ENCODE peak calls at places on chromosomes 13 and 19, in eight cellular contexts. One of them, this sample, is unnamed.

GRCh38 chr13:27622102-27622820 is 569 bp downstream of the POLR1D start:
- DNase-seq in ascending aorta: no peak
- DNase-seq in neuronal stem cell: no peak
- DNase-seq in tibial nerve: peak
- DNase-seq in cardiac muscle cell: no peak
- DNase-seq in NCI-H2029: no peak
- DNase-seq in Caco-2: no peak
- DNase-seq in CD8-positive, alpha-beta T cell: no peak
- DNase-seq in this sample: no peak

GRCh38 chr19:42285546-42285945 is 16.4 kb upstream of the PRR19 start:
- DNase-seq in ascending aorta: no peak
- DNase-seq in neuronal stem cell: no peak
- DNase-seq in tibial nerve: no peak
- DNase-seq in cardiac muscle cell: no peak
- DNase-seq in NCI-H2029: no peak
- DNase-seq in Caco-2: peak
- DNase-seq in CD8-positive, alpha-beta T cell: no peak
- DNase-seq in this sample: no peak

GRCh38 chr19:55118401-55118991 is 1.1 kb upstream of the PPP1R12C start:
- DNase-seq in ascending aorta: no peak
- DNase-seq in neuronal stem cell: peak
- DNase-seq in tibial nerve: peak
- DNase-seq in cardiac muscle cell: peak
- DNase-seq in NCI-H2029: no peak
- DNase-seq in Caco-2: peak
- DNase-seq in CD8-positive, alpha-beta T cell: no peak
- DNase-seq in this sample: peak

GRCh38 chr13:28865312-28865711 is 45.2 kb downstream of the MTUS2 start:
- DNase-seq in ascending aorta: no peak
- DNase-seq in neuronal stem cell: no peak
- DNase-seq in tibial nerve: no peak
- DNase-seq in cardiac muscle cell: no peak
- DNase-seq in NCI-H2029: no peak
- DNase-seq in Caco-2: no peak
- DNase-seq in CD8-positive, alpha-beta T cell: no peak
- DNase-seq in this sample: no peak

GRCh38 chr13:66996503-66996902 is 233.6 kb downstream of the PCDH9 start:
- DNase-seq in ascending aorta: no peak
- DNase-seq in neuronal stem cell: no peak
- DNase-seq in tibial nerve: no peak
- DNase-seq in cardiac muscle cell: no peak
- DNase-seq in NCI-H2029: no peak
- DNase-seq in Caco-2: no peak
- DNase-seq in CD8-positive, alpha-beta T cell: no peak
- DNase-seq in this sample: no peak

GRCh38 chr13:29532821-29533220 is 62.7 kb downstream of the SLC7A1 start:
- DNase-seq in ascending aorta: no peak
- DNase-seq in neuronal stem cell: no peak
- DNase-seq in tibial nerve: no peak
- DNase-seq in cardiac muscle cell: no peak
- DNase-seq in NCI-H2029: no peak
- DNase-seq in Caco-2: no peak
- DNase-seq in CD8-positive, alpha-beta T cell: no peak
- DNase-seq in this sample: no peak

GRCh38 chr13:75832812-75833211 is 196.7 kb downstream of the LMO7 start:
- DNase-seq in ascending aorta: no peak
- DNase-seq in neuronal stem cell: no peak
- DNase-seq in tibial nerve: no peak
- DNase-seq in cardiac muscle cell: no peak
- DNase-seq in NCI-H2029: no peak
- DNase-seq in Caco-2: no peak
- DNase-seq in CD8-positive, alpha-beta T cell: no peak
- DNase-seq in this sample: no peak

GRCh38 chr19:8069116-8069973 is 16.8 kb downstream of the CCL25 start:
- DNase-seq in ascending aorta: no peak
- DNase-seq in neuronal stem cell: no peak
- DNase-seq in tibial nerve: no peak
- DNase-seq in cardiac muscle cell: no peak
- DNase-seq in NCI-H2029: peak
- DNase-seq in Caco-2: no peak
- DNase-seq in CD8-positive, alpha-beta T cell: no peak
- DNase-seq in this sample: no peak

GRCh38 chr13:35499131-35500051 is 22.9 kb upstream of the MAB21L1 start:
- DNase-seq in ascending aorta: no peak
- DNase-seq in neuronal stem cell: no peak
- DNase-seq in tibial nerve: no peak
- DNase-seq in cardiac muscle cell: no peak
- DNase-seq in NCI-H2029: peak
- DNase-seq in Caco-2: no peak
- DNase-seq in CD8-positive, alpha-beta T cell: no peak
- DNase-seq in this sample: peak

GRCh38 chr19:39919976-39920375 is 14.5 kb downstream of the FCGBP start:
- DNase-seq in ascending aorta: no peak
- DNase-seq in neuronal stem cell: no peak
- DNase-seq in tibial nerve: no peak
- DNase-seq in cardiac muscle cell: no peak
- DNase-seq in NCI-H2029: no peak
- DNase-seq in Caco-2: no peak
- DNase-seq in CD8-positive, alpha-beta T cell: no peak
- DNase-seq in this sample: no peak

GRCh38 chr13:51760592-51760991 is 43.4 kb downstream of the DHRS12 start:
- DNase-seq in ascending aorta: no peak
- DNase-seq in neuronal stem cell: no peak
- DNase-seq in tibial nerve: no peak
- DNase-seq in cardiac muscle cell: no peak
- DNase-seq in NCI-H2029: peak
- DNase-seq in Caco-2: no peak
- DNase-seq in CD8-positive, alpha-beta T cell: no peak
- DNase-seq in this sample: no peak

GRCh38 chr13:28494537-28494860 is 429 bp downstream of the FLT1 start:
- DNase-seq in ascending aorta: no peak
- DNase-seq in neuronal stem cell: peak
- DNase-seq in tibial nerve: no peak
- DNase-seq in cardiac muscle cell: no peak
- DNase-seq in NCI-H2029: no peak
- DNase-seq in Caco-2: no peak
- DNase-seq in CD8-positive, alpha-beta T cell: no peak
- DNase-seq in this sample: no peak

GRCh38 chr19:49861127-49861526 is 6.2 kb downstream of the PNKP start:
- DNase-seq in ascending aorta: no peak
- DNase-seq in neuronal stem cell: no peak
- DNase-seq in tibial nerve: peak
- DNase-seq in cardiac muscle cell: peak
- DNase-seq in NCI-H2029: no peak
- DNase-seq in Caco-2: no peak
- DNase-seq in CD8-positive, alpha-beta T cell: no peak
- DNase-seq in this sample: peak

GRCh38 chr19:46944918-46945628 is 74.6 kb upstream of the NPAS1 start:
- DNase-seq in ascending aorta: peak
- DNase-seq in neuronal stem cell: peak
- DNase-seq in tibial nerve: peak
- DNase-seq in cardiac muscle cell: peak
- DNase-seq in NCI-H2029: peak
- DNase-seq in Caco-2: no peak
- DNase-seq in CD8-positive, alpha-beta T cell: no peak
- DNase-seq in this sample: peak

GRCh38 chr13:21039097-21039800 is 22.1 kb downstream of the LATS2 start:
- DNase-seq in ascending aorta: no peak
- DNase-seq in neuronal stem cell: no peak
- DNase-seq in tibial nerve: no peak
- DNase-seq in cardiac muscle cell: peak
- DNase-seq in NCI-H2029: no peak
- DNase-seq in Caco-2: no peak
- DNase-seq in CD8-positive, alpha-beta T cell: no peak
- DNase-seq in this sample: no peak

GRCh38 chr13:63554157-63554556 is 2138.5 kb upstream of the PCDH20 start:
- DNase-seq in ascending aorta: no peak
- DNase-seq in neuronal stem cell: no peak
- DNase-seq in tibial nerve: no peak
- DNase-seq in cardiac muscle cell: no peak
- DNase-seq in NCI-H2029: no peak
- DNase-seq in Caco-2: no peak
- DNase-seq in CD8-positive, alpha-beta T cell: no peak
- DNase-seq in this sample: no peak

GRCh38 chr13:111043575-111043982 is 71.5 kb upstream of the ARHGEF7 start:
- DNase-seq in ascending aorta: no peak
- DNase-seq in neuronal stem cell: no peak
- DNase-seq in tibial nerve: no peak
- DNase-seq in cardiac muscle cell: peak
- DNase-seq in NCI-H2029: no peak
- DNase-seq in Caco-2: no peak
- DNase-seq in CD8-positive, alpha-beta T cell: no peak
- DNase-seq in this sample: no peak

GRCh38 chr13:100235311-100235901 is 146.5 kb downstream of the PCCA start:
- DNase-seq in ascending aorta: no peak
- DNase-seq in neuronal stem cell: peak
- DNase-seq in tibial nerve: peak
- DNase-seq in cardiac muscle cell: peak
- DNase-seq in NCI-H2029: no peak
- DNase-seq in Caco-2: no peak
- DNase-seq in CD8-positive, alpha-beta T cell: no peak
- DNase-seq in this sample: peak

GRCh38 chr19:46716013-46716671 is 772 bp downstream of the PRKD2 start:
- DNase-seq in ascending aorta: no peak
- DNase-seq in neuronal stem cell: no peak
- DNase-seq in tibial nerve: no peak
- DNase-seq in cardiac muscle cell: peak
- DNase-seq in NCI-H2029: no peak
- DNase-seq in Caco-2: peak
- DNase-seq in CD8-positive, alpha-beta T cell: no peak
- DNase-seq in this sample: no peak

GRCh38 chr19:45125975-45126493 is 33.1 kb downstream of the PPP1R37 start:
- DNase-seq in ascending aorta: no peak
- DNase-seq in neuronal stem cell: peak
- DNase-seq in tibial nerve: no peak
- DNase-seq in cardiac muscle cell: peak
- DNase-seq in NCI-H2029: peak
- DNase-seq in Caco-2: peak
- DNase-seq in CD8-positive, alpha-beta T cell: peak
- DNase-seq in this sample: no peak

GRCh38 chr13:22114630-22115311 is 443.9 kb downstream of the FGF9 start:
- DNase-seq in ascending aorta: no peak
- DNase-seq in neuronal stem cell: no peak
- DNase-seq in tibial nerve: peak
- DNase-seq in cardiac muscle cell: peak
- DNase-seq in NCI-H2029: no peak
- DNase-seq in Caco-2: no peak
- DNase-seq in CD8-positive, alpha-beta T cell: peak
- DNase-seq in this sample: no peak

GRCh38 chr19:45958763-45959516 is 14.7 kb downstream of the NOVA2 start:
- DNase-seq in ascending aorta: no peak
- DNase-seq in neuronal stem cell: no peak
- DNase-seq in tibial nerve: no peak
- DNase-seq in cardiac muscle cell: peak
- DNase-seq in NCI-H2029: no peak
- DNase-seq in Caco-2: no peak
- DNase-seq in CD8-positive, alpha-beta T cell: no peak
- DNase-seq in this sample: no peak

GRCh38 chr19:55400281-55401087 is 7.1 kb downstream of the UBE2S start:
- DNase-seq in ascending aorta: no peak
- DNase-seq in neuronal stem cell: no peak
- DNase-seq in tibial nerve: no peak
- DNase-seq in cardiac muscle cell: no peak
- DNase-seq in NCI-H2029: no peak
- DNase-seq in Caco-2: no peak
- DNase-seq in CD8-positive, alpha-beta T cell: no peak
- DNase-seq in this sample: no peak

GRCh38 chr13:75803175-75803611 is 167.1 kb downstream of the LMO7 start:
- DNase-seq in ascending aorta: no peak
- DNase-seq in neuronal stem cell: no peak
- DNase-seq in tibial nerve: no peak
- DNase-seq in cardiac muscle cell: no peak
- DNase-seq in NCI-H2029: peak
- DNase-seq in Caco-2: no peak
- DNase-seq in CD8-positive, alpha-beta T cell: peak
- DNase-seq in this sample: no peak

GRCh38 chr19:29581398-29581797 is 24.7 kb upstream of the POP4 start:
- DNase-seq in ascending aorta: no peak
- DNase-seq in neuronal stem cell: no peak
- DNase-seq in tibial nerve: no peak
- DNase-seq in cardiac muscle cell: no peak
- DNase-seq in NCI-H2029: no peak
- DNase-seq in Caco-2: no peak
- DNase-seq in CD8-positive, alpha-beta T cell: no peak
- DNase-seq in this sample: no peak

GRCh38 chr19:48152552-48152951 is 17.6 kb downstream of the LIG1 start:
- DNase-seq in ascending aorta: no peak
- DNase-seq in neuronal stem cell: peak
- DNase-seq in tibial nerve: peak
- DNase-seq in cardiac muscle cell: peak
- DNase-seq in NCI-H2029: no peak
- DNase-seq in Caco-2: peak
- DNase-seq in CD8-positive, alpha-beta T cell: peak
- DNase-seq in this sample: peak

GRCh38 chr19:47351545-47351944 is 2.4 kb downstream of the DHX34 start:
- DNase-seq in ascending aorta: no peak
- DNase-seq in neuronal stem cell: no peak
- DNase-seq in tibial nerve: no peak
- DNase-seq in cardiac muscle cell: peak
- DNase-seq in NCI-H2029: no peak
- DNase-seq in Caco-2: no peak
- DNase-seq in CD8-positive, alpha-beta T cell: no peak
- DNase-seq in this sample: no peak

GRCh38 chr13:40982772-40983171 is 36.3 kb downstream of the ELF1 start:
- DNase-seq in ascending aorta: no peak
- DNase-seq in neuronal stem cell: no peak
- DNase-seq in tibial nerve: peak
- DNase-seq in cardiac muscle cell: peak
- DNase-seq in NCI-H2029: peak
- DNase-seq in Caco-2: no peak
- DNase-seq in CD8-positive, alpha-beta T cell: peak
- DNase-seq in this sample: no peak